ENCODE peak calls at places on chromosome 19, in five cellular contexts. One of them, this sample, is unnamed.

GRCh38 chr19:9786819-9787218 is 18.3 kb upstream of the ZNF846 start:
- DNase-seq in neuronal stem cell: no peak
- DNase-seq in mesenchymal stem cell: no peak
- DNase-seq in H9: no peak
- DNase-seq in H1: no peak
- DNase-seq in this sample: no peak

GRCh38 chr19:37817180-37817911 is 38.0 kb upstream of the ZNF573 start:
- DNase-seq in neuronal stem cell: peak
- DNase-seq in H9: peak
- DNase-seq in H1: peak
- DNase-seq in mesenchymal stem cell: no peak
- DNase-seq in this sample: peak

GRCh38 chr19:36040495-36040894 is 7.8 kb upstream of the CLIP3 start:
- DNase-seq in mesenchymal stem cell: no peak
- DNase-seq in H1: no peak
- DNase-seq in neuronal stem cell: no peak
- DNase-seq in H9: no peak
- DNase-seq in this sample: no peak

GRCh38 chr19:49136771-49137171 is 17.4 kb downstream of the PPFIA3 start:
- DNase-seq in H1: no peak
- DNase-seq in H9: no peak
- DNase-seq in mesenchymal stem cell: peak
- DNase-seq in neuronal stem cell: no peak
- DNase-seq in this sample: peak

GRCh38 chr19:37309834-37310575 is 60.9 kb upstream of the ZNF527 start:
- DNase-seq in neuronal stem cell: no peak
- DNase-seq in H9: no peak
- DNase-seq in H1: no peak
- DNase-seq in mesenchymal stem cell: no peak
- DNase-seq in this sample: peak

GRCh38 chr19:30227661-30228112 is 144.5 kb upstream of the ZNF536 start:
- DNase-seq in mesenchymal stem cell: peak
- DNase-seq in H1: peak
- DNase-seq in neuronal stem cell: peak
- DNase-seq in H9: peak
- DNase-seq in this sample: peak

GRCh38 chr19:47765522-47766358 is 12.8 kb upstream of the SELENOW start:
- DNase-seq in H9: peak
- DNase-seq in neuronal stem cell: no peak
- DNase-seq in H1: peak
- DNase-seq in mesenchymal stem cell: peak
- DNase-seq in this sample: peak

GRCh38 chr19:5017235-5017634 is 48.3 kb downstream of the KDM4B start:
- DNase-seq in H9: no peak
- DNase-seq in H1: no peak
- DNase-seq in mesenchymal stem cell: no peak
- DNase-seq in neuronal stem cell: no peak
- DNase-seq in this sample: peak

GRCh38 chr19:41112728-41113290 is 1.4 kb upstream of the CYP2F1 start:
- DNase-seq in H1: no peak
- DNase-seq in H9: no peak
- DNase-seq in neuronal stem cell: no peak
- DNase-seq in mesenchymal stem cell: no peak
- DNase-seq in this sample: no peak

GRCh38 chr19:48969276-48970138 is 4.4 kb downstream of the FTL start:
- DNase-seq in H9: peak
- DNase-seq in mesenchymal stem cell: peak
- DNase-seq in neuronal stem cell: no peak
- DNase-seq in H1: no peak
- DNase-seq in this sample: no peak

GRCh38 chr19:49361438-49362047 is 673 bp downstream of the TEAD2 start:
- DNase-seq in mesenchymal stem cell: peak
- DNase-seq in neuronal stem cell: peak
- DNase-seq in H9: peak
- DNase-seq in H1: no peak
- DNase-seq in this sample: peak

GRCh38 chr19:4633140-4633967 is 6.0 kb upstream of the TNFAIP8L1 start:
- DNase-seq in mesenchymal stem cell: peak
- DNase-seq in H1: peak
- DNase-seq in H9: peak
- DNase-seq in neuronal stem cell: no peak
- DNase-seq in this sample: peak

GRCh38 chr19:37855098-37855497 is 51.3 kb downstream of the WDR87 start:
- DNase-seq in H9: no peak
- DNase-seq in H1: no peak
- DNase-seq in neuronal stem cell: no peak
- DNase-seq in mesenchymal stem cell: no peak
- DNase-seq in this sample: peak

GRCh38 chr19:10118960-10119359 is 739 bp downstream of the EIF3G start:
- DNase-seq in neuronal stem cell: no peak
- DNase-seq in H9: no peak
- DNase-seq in mesenchymal stem cell: peak
- DNase-seq in H1: no peak
- DNase-seq in this sample: no peak

GRCh38 chr19:35318679-35319448 is 10.1 kb upstream of the CD22 start:
- DNase-seq in mesenchymal stem cell: peak
- DNase-seq in H1: no peak
- DNase-seq in neuronal stem cell: no peak
- DNase-seq in H9: peak
- DNase-seq in this sample: peak

GRCh38 chr19:36605101-36605838 is at the start of gene ZNF382:
- DNase-seq in mesenchymal stem cell: peak
- DNase-seq in neuronal stem cell: peak
- DNase-seq in H9: peak
- DNase-seq in H1: peak
- DNase-seq in this sample: peak

GRCh38 chr19:58538257-58539168 is 5.4 kb upstream of the TRIM28 start:
- DNase-seq in H1: peak
- DNase-seq in neuronal stem cell: peak
- DNase-seq in H9: peak
- DNase-seq in mesenchymal stem cell: no peak
- DNase-seq in this sample: no peak

GRCh38 chr19:46482645-46483044 is 11.3 kb upstream of the PNMA8A start:
- DNase-seq in H9: no peak
- DNase-seq in H1: no peak
- DNase-seq in mesenchymal stem cell: peak
- DNase-seq in neuronal stem cell: no peak
- DNase-seq in this sample: no peak

GRCh38 chr19:32676186-32676894 is 692 bp downstream of the RGS9BP start:
- DNase-seq in H9: peak
- DNase-seq in mesenchymal stem cell: no peak
- DNase-seq in neuronal stem cell: peak
- DNase-seq in H1: peak
- DNase-seq in this sample: peak

GRCh38 chr19:43445426-43445825 is 20.0 kb downstream of the LYPD3 start:
- DNase-seq in H9: no peak
- DNase-seq in mesenchymal stem cell: no peak
- DNase-seq in neuronal stem cell: no peak
- DNase-seq in H1: no peak
- DNase-seq in this sample: no peak

GRCh38 chr19:8145969-8146368 is 3.4 kb downstream of the FBN3 start:
- DNase-seq in mesenchymal stem cell: no peak
- DNase-seq in H9: peak
- DNase-seq in H1: no peak
- DNase-seq in neuronal stem cell: no peak
- DNase-seq in this sample: no peak

GRCh38 chr19:55136399-55137102 is 12.5 kb downstream of the TNNT1 start:
- DNase-seq in neuronal stem cell: no peak
- DNase-seq in H9: no peak
- DNase-seq in H1: no peak
- DNase-seq in mesenchymal stem cell: no peak
- DNase-seq in this sample: no peak

GRCh38 chr19:42478765-42479307 is 36.1 kb upstream of the CXCL17 start:
- DNase-seq in H9: no peak
- DNase-seq in mesenchymal stem cell: no peak
- DNase-seq in neuronal stem cell: no peak
- DNase-seq in H1: no peak
- DNase-seq in this sample: peak

GRCh38 chr19:29965529-29965928 is 23.5 kb downstream of the URI1 start:
- DNase-seq in mesenchymal stem cell: peak
- DNase-seq in H1: no peak
- DNase-seq in neuronal stem cell: no peak
- DNase-seq in H9: no peak
- DNase-seq in this sample: no peak

GRCh38 chr19:6279620-6279930 is 200 bp downstream of the MLLT1 start:
- DNase-seq in H1: no peak
- DNase-seq in neuronal stem cell: no peak
- DNase-seq in H9: no peak
- DNase-seq in mesenchymal stem cell: peak
- DNase-seq in this sample: no peak

GRCh38 chr19:8028951-8029491 is 23.5 kb upstream of the CCL25 start:
- DNase-seq in H1: peak
- DNase-seq in H9: peak
- DNase-seq in neuronal stem cell: peak
- DNase-seq in mesenchymal stem cell: no peak
- DNase-seq in this sample: peak

GRCh38 chr19:50770888-50771287 is 624 bp downstream of the GPR32 start:
- DNase-seq in H9: no peak
- DNase-seq in neuronal stem cell: no peak
- DNase-seq in H1: no peak
- DNase-seq in mesenchymal stem cell: no peak
- DNase-seq in this sample: no peak

GRCh38 chr19:10270180-10270615 is 722 bp upstream of the ICAM1 start:
- DNase-seq in H1: peak
- DNase-seq in H9: peak
- DNase-seq in neuronal stem cell: no peak
- DNase-seq in mesenchymal stem cell: peak
- DNase-seq in this sample: peak

GRCh38 chr19:4124638-4125037 is 716 bp upstream of the MAP2K2 start:
- DNase-seq in mesenchymal stem cell: no peak
- DNase-seq in neuronal stem cell: no peak
- DNase-seq in H9: no peak
- DNase-seq in H1: peak
- DNase-seq in this sample: no peak

GRCh38 chr19:31226536-31226935 is 122.7 kb downstream of the TSHZ3 start:
- DNase-seq in neuronal stem cell: no peak
- DNase-seq in mesenchymal stem cell: no peak
- DNase-seq in H1: no peak
- DNase-seq in H9: no peak
- DNase-seq in this sample: no peak

GRCh38 chr19:4723465-4724251 is at the start of gene DPP9:
- DNase-seq in H9: peak
- DNase-seq in H1: peak
- DNase-seq in mesenchymal stem cell: peak
- DNase-seq in neuronal stem cell: peak
- DNase-seq in this sample: peak

GRCh38 chr19:6198896-6199239 is 63.4 kb downstream of the ACSBG2 start:
- DNase-seq in H1: no peak
- DNase-seq in mesenchymal stem cell: no peak
- DNase-seq in H9: no peak
- DNase-seq in neuronal stem cell: no peak
- DNase-seq in this sample: no peak

GRCh38 chr19:10719466-10719961 is 1.6 kb downstream of the DNM2 start:
- DNase-seq in mesenchymal stem cell: peak
- DNase-seq in H9: no peak
- DNase-seq in neuronal stem cell: no peak
- DNase-seq in H1: no peak
- DNase-seq in this sample: no peak

GRCh38 chr19:50514346-50515167 is 844 bp upstream of the ASPDH start:
- DNase-seq in H1: no peak
- DNase-seq in H9: no peak
- DNase-seq in mesenchymal stem cell: no peak
- DNase-seq in neuronal stem cell: no peak
- DNase-seq in this sample: no peak

GRCh38 chr19:32041681-32042292 is 303.6 kb upstream of the ZNF507 start:
- DNase-seq in mesenchymal stem cell: peak
- DNase-seq in H1: peak
- DNase-seq in neuronal stem cell: peak
- DNase-seq in H9: peak
- DNase-seq in this sample: no peak

GRCh38 chr19:9857920-9858746 is 23.0 kb downstream of the PIN1 start:
- DNase-seq in H9: no peak
- DNase-seq in H1: no peak
- DNase-seq in mesenchymal stem cell: no peak
- DNase-seq in neuronal stem cell: no peak
- DNase-seq in this sample: no peak

DNA sequence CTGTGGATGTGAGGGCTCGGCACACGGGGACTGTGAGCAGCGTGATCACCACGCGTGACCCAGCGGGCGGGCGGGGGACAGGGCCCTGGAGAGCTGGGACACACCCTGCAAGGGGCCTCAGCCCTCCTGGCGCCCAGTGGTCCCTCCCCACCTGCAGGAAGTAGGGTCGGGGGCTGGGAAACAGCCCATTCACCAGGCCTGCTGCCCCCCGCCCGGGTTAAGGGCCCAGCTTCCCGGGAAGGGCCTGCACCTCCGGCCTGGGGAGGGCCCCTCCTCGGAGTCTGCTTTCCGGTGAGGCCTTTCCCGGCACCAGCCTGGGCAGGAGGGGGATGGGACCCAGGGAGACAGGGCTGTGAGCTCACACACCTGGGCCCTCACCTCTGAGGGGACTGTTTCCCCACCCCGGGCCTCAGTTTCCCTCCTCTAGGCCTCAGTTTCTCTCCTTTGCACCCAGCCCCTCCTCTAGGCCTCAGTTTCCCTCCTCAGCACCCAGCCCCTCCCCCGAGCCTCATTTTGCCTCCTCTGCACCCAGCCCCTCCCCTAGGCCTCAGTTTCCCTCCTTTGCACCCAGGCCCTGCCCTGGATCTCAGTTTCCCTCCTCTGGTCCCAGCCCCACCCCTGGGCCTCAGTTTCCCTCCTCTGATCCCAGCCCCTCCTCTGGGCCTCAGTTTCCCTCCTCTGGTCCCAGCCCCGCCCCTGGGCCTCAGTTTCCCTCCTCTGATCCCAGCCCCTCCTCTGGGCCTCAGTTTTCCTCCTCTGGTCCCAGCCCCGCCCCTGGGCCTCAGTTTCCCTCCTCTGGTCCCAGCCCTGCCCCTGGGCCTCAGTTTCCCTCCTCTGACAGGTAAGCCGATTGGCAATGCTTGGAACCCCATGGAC is 1.9 kb upstream of the MADCAM1 start:
- DNase-seq in neuronal stem cell: no peak
- DNase-seq in H9: peak
- DNase-seq in H1: no peak
- DNase-seq in mesenchymal stem cell: no peak
- DNase-seq in this sample: no peak
- H2BK12ac ChIP-seq in neuronal stem cell: peak
- H2BK12ac ChIP-seq in H9: no peak
- H2BK12ac ChIP-seq in H1: peak
- H2BK12ac ChIP-seq in mesenchymal stem cell: no peak
- H2BK12ac ChIP-seq in this sample: no peak

GRCh38 chr19:44624840-44625354 is 11.5 kb downstream of the IGSF23 start:
- DNase-seq in H9: no peak
- DNase-seq in neuronal stem cell: no peak
- DNase-seq in H1: no peak
- DNase-seq in mesenchymal stem cell: no peak
- DNase-seq in this sample: no peak
- H2BK12ac ChIP-seq in H9: no peak
- H2BK12ac ChIP-seq in neuronal stem cell: no peak
- H2BK12ac ChIP-seq in H1: no peak
- H2BK12ac ChIP-seq in mesenchymal stem cell: no peak
- H2BK12ac ChIP-seq in this sample: no peak

GRCh38 chr19:13758795-13759194 is 5.5 kb upstream of the MRI1 start:
- DNase-seq in neuronal stem cell: no peak
- DNase-seq in H9: no peak
- DNase-seq in H1: no peak
- DNase-seq in mesenchymal stem cell: no peak
- DNase-seq in this sample: no peak
- H2BK12ac ChIP-seq in neuronal stem cell: no peak
- H2BK12ac ChIP-seq in H9: no peak
- H2BK12ac ChIP-seq in H1: no peak
- H2BK12ac ChIP-seq in mesenchymal stem cell: no peak
- H2BK12ac ChIP-seq in this sample: no peak

GRCh38 chr19:53909471-53910169 is 542 bp downstream of the CACNG7 start:
- DNase-seq in neuronal stem cell: peak
- DNase-seq in mesenchymal stem cell: no peak
- DNase-seq in H9: no peak
- DNase-seq in H1: peak
- DNase-seq in this sample: no peak
- H2BK12ac ChIP-seq in neuronal stem cell: no peak
- H2BK12ac ChIP-seq in mesenchymal stem cell: no peak
- H2BK12ac ChIP-seq in H9: no peak
- H2BK12ac ChIP-seq in H1: peak
- H2BK12ac ChIP-seq in this sample: no peak

This sample was measured in trophoblast cell.